ENCODE peak calls at places on chromosomes 5 and 9, in nine cellular contexts. One of them, this sample, is unnamed.
A peak's percentile ranks its signal among the peaks of the same experiment; 100 is the strongest.

GRCh38 chr9:16337322-16338029 is 533.0 kb downstream of the BNC2 start:
- DNase-seq in kidney: no peak
- DNase-seq in OCI-LY7: no peak
- DNase-seq in endodermal cell: no peak
- DNase-seq in right lobe of liver: no peak
- DNase-seq in cardiac muscle cell: peak; percentile 49
- DNase-seq in HAP-1: no peak
- DNase-seq in suprapubic skin: no peak
- DNase-seq in tibial nerve: no peak
- DNase-seq in this sample: no peak

GRCh38 chr5:138649775-138650174 is 74.6 kb upstream of the HSPA9 start:
- DNase-seq in HAP-1: no peak
- DNase-seq in right lobe of liver: no peak
- DNase-seq in OCI-LY7: no peak
- DNase-seq in tibial nerve: no peak
- DNase-seq in endodermal cell: peak; percentile 69
- DNase-seq in suprapubic skin: no peak
- DNase-seq in cardiac muscle cell: no peak
- DNase-seq in kidney: peak; percentile 74
- DNase-seq in this sample: no peak

GRCh38 chr9:133563286-133564213 is 29.0 kb downstream of the ADAMTSL2 start:
- DNase-seq in HAP-1: no peak
- DNase-seq in cardiac muscle cell: peak; percentile 48
- DNase-seq in tibial nerve: no peak
- DNase-seq in OCI-LY7: no peak
- DNase-seq in suprapubic skin: no peak
- DNase-seq in right lobe of liver: no peak
- DNase-seq in kidney: no peak
- DNase-seq in endodermal cell: no peak
- DNase-seq in this sample: no peak

GRCh38 chr9:13322828-13323550 is 43.5 kb upstream of the MPDZ start:
- DNase-seq in HAP-1: no peak
- DNase-seq in right lobe of liver: no peak
- DNase-seq in suprapubic skin: no peak
- DNase-seq in OCI-LY7: no peak
- DNase-seq in tibial nerve: no peak
- DNase-seq in kidney: no peak
- DNase-seq in endodermal cell: peak; percentile 51
- DNase-seq in cardiac muscle cell: no peak
- DNase-seq in this sample: no peak

GRCh38 chr9:86102626-86103025 is 3.3 kb upstream of the GOLM1 start:
- DNase-seq in tibial nerve: no peak
- DNase-seq in cardiac muscle cell: no peak
- DNase-seq in OCI-LY7: no peak
- DNase-seq in right lobe of liver: no peak
- DNase-seq in kidney: no peak
- DNase-seq in suprapubic skin: no peak
- DNase-seq in endodermal cell: no peak
- DNase-seq in HAP-1: no peak
- DNase-seq in this sample: no peak

GRCh38 chr9:127308559-127309429 is 44.2 kb downstream of the GARNL3 start:
- DNase-seq in right lobe of liver: no peak
- DNase-seq in cardiac muscle cell: peak; percentile 75
- DNase-seq in kidney: no peak
- DNase-seq in OCI-LY7: no peak
- DNase-seq in HAP-1: no peak
- DNase-seq in suprapubic skin: no peak
- DNase-seq in endodermal cell: no peak
- DNase-seq in tibial nerve: no peak
- DNase-seq in this sample: no peak

GRCh38 chr5:126376443-126376842 is 46.8 kb upstream of the GRAMD2B start:
- DNase-seq in HAP-1: no peak
- DNase-seq in kidney: no peak
- DNase-seq in suprapubic skin: no peak
- DNase-seq in endodermal cell: no peak
- DNase-seq in right lobe of liver: no peak
- DNase-seq in cardiac muscle cell: no peak
- DNase-seq in tibial nerve: no peak
- DNase-seq in OCI-LY7: no peak
- DNase-seq in this sample: no peak

GRCh38 chr9:89491688-89492087 is 6.2 kb downstream of the SEMA4D start:
- DNase-seq in kidney: no peak
- DNase-seq in OCI-LY7: no peak
- DNase-seq in suprapubic skin: no peak
- DNase-seq in HAP-1: no peak
- DNase-seq in endodermal cell: no peak
- DNase-seq in cardiac muscle cell: no peak
- DNase-seq in tibial nerve: no peak
- DNase-seq in right lobe of liver: no peak
- DNase-seq in this sample: no peak

GRCh38 chr5:179603308-179603707 is 20.2 kb downstream of the HNRNPH1 start:
- DNase-seq in endodermal cell: no peak
- DNase-seq in kidney: peak; percentile 60
- DNase-seq in tibial nerve: no peak
- DNase-seq in suprapubic skin: peak; percentile 67
- DNase-seq in cardiac muscle cell: no peak
- DNase-seq in right lobe of liver: no peak
- DNase-seq in OCI-LY7: no peak
- DNase-seq in HAP-1: no peak
- DNase-seq in this sample: no peak

GRCh38 chr9:113350338-113350672 is 964 bp downstream of the BSPRY start:
- DNase-seq in tibial nerve: no peak
- DNase-seq in OCI-LY7: no peak
- DNase-seq in kidney: no peak
- DNase-seq in endodermal cell: peak; percentile 47
- DNase-seq in HAP-1: no peak
- DNase-seq in suprapubic skin: no peak
- DNase-seq in right lobe of liver: no peak
- DNase-seq in cardiac muscle cell: no peak
- DNase-seq in this sample: no peak

GRCh38 chr5:134245101-134245604 is 19.3 kb upstream of the PPP2CA start:
- DNase-seq in right lobe of liver: no peak
- DNase-seq in kidney: no peak
- DNase-seq in suprapubic skin: no peak
- DNase-seq in OCI-LY7: no peak
- DNase-seq in tibial nerve: no peak
- DNase-seq in HAP-1: no peak
- DNase-seq in endodermal cell: peak; percentile 77
- DNase-seq in cardiac muscle cell: peak; percentile 89
- DNase-seq in this sample: no peak

GRCh38 chr5:40853632-40854192 is 12.5 kb downstream of the CARD6 start:
- DNase-seq in OCI-LY7: no peak
- DNase-seq in cardiac muscle cell: no peak
- DNase-seq in HAP-1: no peak
- DNase-seq in tibial nerve: no peak
- DNase-seq in kidney: no peak
- DNase-seq in right lobe of liver: no peak
- DNase-seq in suprapubic skin: no peak
- DNase-seq in endodermal cell: peak; percentile 20
- DNase-seq in this sample: no peak

GRCh38 chr9:20898885-20899554 is 132.4 kb downstream of the HACD4 start:
- DNase-seq in tibial nerve: no peak
- DNase-seq in right lobe of liver: no peak
- DNase-seq in HAP-1: no peak
- DNase-seq in OCI-LY7: no peak
- DNase-seq in kidney: no peak
- DNase-seq in suprapubic skin: no peak
- DNase-seq in endodermal cell: no peak
- DNase-seq in cardiac muscle cell: peak; percentile 10
- DNase-seq in this sample: no peak

GRCh38 chr5:62130107-62130506 is 175.9 kb upstream of the KIF2A start:
- DNase-seq in endodermal cell: no peak
- DNase-seq in HAP-1: no peak
- DNase-seq in tibial nerve: no peak
- DNase-seq in kidney: no peak
- DNase-seq in cardiac muscle cell: no peak
- DNase-seq in right lobe of liver: no peak
- DNase-seq in OCI-LY7: no peak
- DNase-seq in suprapubic skin: no peak
- DNase-seq in this sample: no peak

GRCh38 chr5:178230879-178231735 is 1.5 kb downstream of the PHYKPL start:
- DNase-seq in endodermal cell: no peak
- DNase-seq in HAP-1: no peak
- DNase-seq in kidney: peak; percentile 66
- DNase-seq in OCI-LY7: no peak
- DNase-seq in tibial nerve: peak; percentile 33
- DNase-seq in suprapubic skin: no peak
- DNase-seq in cardiac muscle cell: peak; percentile 48
- DNase-seq in right lobe of liver: peak; percentile 93
- DNase-seq in this sample: peak; percentile 46

GRCh38 chr5:142248853-142249462 is 75.9 kb downstream of the SPRY4 start:
- DNase-seq in OCI-LY7: no peak
- DNase-seq in endodermal cell: peak; percentile 78
- DNase-seq in cardiac muscle cell: peak; percentile 19
- DNase-seq in suprapubic skin: no peak
- DNase-seq in right lobe of liver: no peak
- DNase-seq in HAP-1: no peak
- DNase-seq in tibial nerve: no peak
- DNase-seq in kidney: peak; percentile 77
- DNase-seq in this sample: no peak

GRCh38 chr5:123344819-123345426 is 78.3 kb downstream of the CEP120 start:
- DNase-seq in endodermal cell: peak; percentile 53
- DNase-seq in tibial nerve: peak; percentile 28
- DNase-seq in OCI-LY7: peak; percentile 34
- DNase-seq in cardiac muscle cell: peak; percentile 69
- DNase-seq in kidney: no peak
- DNase-seq in suprapubic skin: no peak
- DNase-seq in right lobe of liver: no peak
- DNase-seq in HAP-1: peak; percentile 21
- DNase-seq in this sample: no peak

GRCh38 chr5:123340928-123341327 is 82.3 kb downstream of the CEP120 start:
- DNase-seq in right lobe of liver: no peak
- DNase-seq in kidney: no peak
- DNase-seq in suprapubic skin: no peak
- DNase-seq in tibial nerve: no peak
- DNase-seq in endodermal cell: no peak
- DNase-seq in cardiac muscle cell: no peak
- DNase-seq in OCI-LY7: no peak
- DNase-seq in HAP-1: no peak
- DNase-seq in this sample: no peak
- H3K4me1 ChIP-seq in right lobe of liver: no peaks in the 10 kb centered on the region
- H3K4me1 ChIP-seq in kidney: no peaks in the 10 kb centered on the region
- H3K4me1 ChIP-seq in suprapubic skin: no peaks in the 10 kb centered on the region
- H3K4me1 ChIP-seq in tibial nerve: no peaks in the 10 kb centered on the region
- H3K4me1 ChIP-seq in endodermal cell: no peaks in the 10 kb centered on the region
- H3K4me1 ChIP-seq in cardiac muscle cell: peaks cover 5% of the 10 kb centered on the region
- H3K4me1 ChIP-seq in OCI-LY7: no peaks in the 10 kb centered on the region
- H3K4me1 ChIP-seq in HAP-1: no peaks in the 10 kb centered on the region
- H3K4me1 ChIP-seq in this sample: no peaks in the 10 kb centered on the region

DNA sequence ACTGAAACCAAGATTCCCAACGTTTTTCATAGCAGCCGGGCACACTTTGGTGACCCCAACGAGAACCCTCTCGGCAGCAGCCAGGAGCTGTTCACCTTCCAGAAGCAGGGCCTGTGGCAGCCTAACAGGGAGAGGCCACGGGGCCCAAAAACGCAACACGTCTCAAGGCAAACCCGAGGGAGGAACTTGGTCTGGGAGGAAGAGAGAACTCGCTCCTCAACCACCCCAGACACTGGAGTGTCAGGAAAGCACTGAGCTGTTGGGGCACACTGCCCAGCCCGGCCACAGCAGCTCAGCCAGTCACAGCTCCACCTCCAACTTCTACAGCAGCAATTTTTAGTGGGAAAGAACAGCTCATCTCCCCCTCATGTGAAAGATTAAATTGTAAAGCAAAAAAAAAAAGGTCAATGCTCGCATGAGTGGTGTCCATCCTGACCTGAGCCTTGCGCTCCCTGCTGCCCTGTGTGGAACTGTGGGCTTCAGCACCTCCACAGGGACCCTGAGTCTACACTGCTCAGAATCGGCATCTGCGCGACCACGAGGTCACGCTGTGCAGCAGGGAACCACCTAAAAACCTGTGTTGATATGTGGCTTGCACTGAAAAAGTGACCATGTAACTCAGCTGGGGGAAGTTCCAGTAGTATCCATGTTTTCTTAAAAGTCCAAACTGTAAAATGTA is 55.0 kb downstream of the IPPK start:
- DNase-seq in kidney: no peak
- DNase-seq in tibial nerve: no peak
- DNase-seq in OCI-LY7: no peak
- DNase-seq in cardiac muscle cell: no peak
- DNase-seq in suprapubic skin: no peak
- DNase-seq in HAP-1: no peak
- DNase-seq in endodermal cell: no peak
- DNase-seq in right lobe of liver: no peak
- DNase-seq in this sample: no peak
- H3K36me3 ChIP-seq in kidney: peaks cover 14% of the 10 kb centered on the region
- H3K36me3 ChIP-seq in tibial nerve: no peaks in the 10 kb centered on the region
- H3K36me3 ChIP-seq in OCI-LY7: peaks cover 82% of the 10 kb centered on the region
- H3K36me3 ChIP-seq in cardiac muscle cell: peaks cover 11% of the 10 kb centered on the region
- H3K36me3 ChIP-seq in suprapubic skin: peaks cover 60% of the 10 kb centered on the region
- H3K36me3 ChIP-seq in HAP-1: peaks cover 21% of the 10 kb centered on the region
- H3K36me3 ChIP-seq in endodermal cell: peaks cover 42% of the 10 kb centered on the region
- H3K36me3 ChIP-seq in right lobe of liver: no peaks in the 10 kb centered on the region
- H3K36me3 ChIP-seq in this sample: peaks cover 8% of the 10 kb centered on the region

GRCh38 chr5:45694255-45694834 is 1.8 kb downstream of the HCN1 start:
- DNase-seq in OCI-LY7: no peak
- DNase-seq in right lobe of liver: no peak
- DNase-seq in cardiac muscle cell: peak; percentile 1
- DNase-seq in tibial nerve: no peak
- DNase-seq in suprapubic skin: no peak
- DNase-seq in kidney: no peak
- DNase-seq in endodermal cell: peak; percentile 50
- DNase-seq in HAP-1: no peak
- DNase-seq in this sample: no peak

GRCh38 chr5:45695011-45695667 is 1.0 kb downstream of the HCN1 start:
- DNase-seq in right lobe of liver: no peak
- DNase-seq in tibial nerve: no peak
- DNase-seq in OCI-LY7: no peak
- DNase-seq in kidney: peak; percentile 57
- DNase-seq in endodermal cell: peak; percentile 70
- DNase-seq in HAP-1: no peak
- DNase-seq in cardiac muscle cell: no peak
- DNase-seq in suprapubic skin: no peak
- DNase-seq in this sample: peak; percentile 19

GRCh38 chr5:45696206-45696836 is at the start of gene HCN1:
- DNase-seq in suprapubic skin: no peak
- DNase-seq in right lobe of liver: peak; percentile 83
- DNase-seq in HAP-1: no peak
- DNase-seq in kidney: peak; percentile 90
- DNase-seq in endodermal cell: peak; percentile 95
- DNase-seq in cardiac muscle cell: peak; percentile 74
- DNase-seq in tibial nerve: peak; percentile 59
- DNase-seq in OCI-LY7: no peak
- DNase-seq in this sample: peak; percentile 87

GRCh38 chr5:45697211-45697610 is 1.0 kb upstream of the HCN1 start:
- DNase-seq in HAP-1: no peak
- DNase-seq in suprapubic skin: no peak
- DNase-seq in right lobe of liver: no peak
- DNase-seq in endodermal cell: no peak
- DNase-seq in cardiac muscle cell: no peak
- DNase-seq in OCI-LY7: no peak
- DNase-seq in kidney: no peak
- DNase-seq in tibial nerve: no peak
- DNase-seq in this sample: no peak

GRCh38 chr5:45695680-45696093 is 493 bp downstream of the HCN1 start:
- DNase-seq in endodermal cell: peak; percentile 67
- DNase-seq in cardiac muscle cell: no peak
- DNase-seq in OCI-LY7: no peak
- DNase-seq in right lobe of liver: no peak
- DNase-seq in tibial nerve: no peak
- DNase-seq in HAP-1: no peak
- DNase-seq in kidney: no peak
- DNase-seq in suprapubic skin: no peak
- DNase-seq in this sample: no peak
- H3K4me3 ChIP-seq in endodermal cell: peak overlapping the region; percentile 81
- H3K4me3 ChIP-seq in cardiac muscle cell: peak overlapping the region; percentile 91
- H3K4me3 ChIP-seq in OCI-LY7: no peak overlapping the region
- H3K4me3 ChIP-seq in right lobe of liver: no peak overlapping the region
- H3K4me3 ChIP-seq in tibial nerve: peak overlapping the region; percentile 60
- H3K4me3 ChIP-seq in HAP-1: no peak overlapping the region
- H3K4me3 ChIP-seq in kidney: no peak overlapping the region
- H3K4me3 ChIP-seq in suprapubic skin: peak overlapping the region; percentile 47
- H3K4me3 ChIP-seq in this sample: peak overlapping the region; percentile 53

GRCh38 chr9:104927216-104927911 is 591 bp downstream of the ABCA1 start:
- DNase-seq in kidney: peak; percentile 85
- DNase-seq in suprapubic skin: no peak
- DNase-seq in endodermal cell: peak; percentile 85
- DNase-seq in HAP-1: no peak
- DNase-seq in OCI-LY7: peak; percentile 66
- DNase-seq in right lobe of liver: peak; percentile 78
- DNase-seq in cardiac muscle cell: peak; percentile 60
- DNase-seq in tibial nerve: no peak
- DNase-seq in this sample: peak; percentile 79
- H3K4me1 ChIP-seq in kidney: no peaks in the 10 kb centered on the region
- H3K4me1 ChIP-seq in suprapubic skin: peaks cover 41% of the 10 kb centered on the region
- H3K4me1 ChIP-seq in endodermal cell: peaks cover 3% of the 10 kb centered on the region
- H3K4me1 ChIP-seq in HAP-1: peaks cover 15% of the 10 kb centered on the region
- H3K4me1 ChIP-seq in OCI-LY7: peaks cover 42% of the 10 kb centered on the region
- H3K4me1 ChIP-seq in right lobe of liver: no peaks in the 10 kb centered on the region
- H3K4me1 ChIP-seq in cardiac muscle cell: peaks cover 14% of the 10 kb centered on the region
- H3K4me1 ChIP-seq in tibial nerve: no peaks in the 10 kb centered on the region
- H3K4me1 ChIP-seq in this sample: peaks cover 8% of the 10 kb centered on the region

This sample was measured in pancreas.